ENCODE peak calls at places on chromosome 11, in seven cellular contexts. I is astrocyte, X is HepG2, Y is hepatocyte, P is neural progenitor cell, L is H1, D is DND-41. T is an unnamed sample. For H4K20me1 and H3K4me1, the result is how much of the 10 kb centered on the place peaks cover.

GRCh38 chr11:7332962-7333361 is 81.3 kb downstream of the SYT9 start:
- DNase-seq in I (no peak), X (no peak), Y (no peak), P (no peak), L (no peak), D (no peak), T (no peak)

GRCh38 chr11:46353706-46354105 is 6.4 kb downstream of the DGKZ start:
- DNase-seq in I (no peak), X (no peak), Y (no peak), P (no peak), L (no peak), D (peak), T (no peak)

GRCh38 chr11:8249482-8249881 is 14.2 kb downstream of the LMO1 start:
- DNase-seq in I (no peak), X (no peak), Y (no peak), P (no peak), L (no peak), D (no peak), T (no peak)

GRCh38 chr11:18111005-18111404 is 5.1 kb upstream of the SAAL1 start:
- DNase-seq in I (no peak), X (no peak), Y (no peak), P (peak), L (no peak), D (no peak), T (no peak)

GRCh38 chr11:117872962-117873827 is 3.3 kb downstream of the FXYD6 start:
- DNase-seq in I (no peak), X (no peak), Y (no peak), P (no peak), L (no peak), D (peak), T (no peak)

GRCh38 chr11:32006799-32007388 is 84.0 kb upstream of the RCN1 start:
- DNase-seq in I (peak), X (peak), Y (peak), P (peak), L (no peak), D (peak), T (peak)

GRCh38 chr11:126101241-126101929 is 38.7 kb upstream of the CDON start:
- DNase-seq in I (no peak), X (no peak), Y (no peak), P (peak), L (no peak), D (no peak), T (peak)

GRCh38 chr11:61152816-61153592 is 8.2 kb downstream of the VPS37C start:
- DNase-seq in I (peak), X (no peak), Y (no peak), P (no peak), L (no peak), D (no peak), T (peak)

GRCh38 chr11:35085766-35086165 is 53.2 kb upstream of the CD44 start:
- DNase-seq in I (no peak), X (no peak), Y (no peak), P (no peak), L (no peak), D (no peak), T (no peak)

GRCh38 chr11:36195496-36196346 is 93.5 kb downstream of the COMMD9 start:
- DNase-seq in I (no peak), X (no peak), Y (peak), P (no peak), L (no peak), D (no peak), T (no peak)

GRCh38 chr11:68347841-68348240 is 35.5 kb downstream of the LRP5 start:
- DNase-seq in I (no peak), X (no peak), Y (no peak), P (no peak), L (no peak), D (no peak), T (no peak)

GRCh38 chr11:34495239-34495723 is 18.3 kb downstream of the ELF5 start:
- DNase-seq in I (no peak), X (no peak), Y (no peak), P (no peak), L (no peak), D (no peak), T (no peak)

GRCh38 chr11:82872377-82873150 is 27.7 kb downstream of the PRCP start:
- DNase-seq in I (no peak), X (no peak), Y (no peak), P (peak), L (no peak), D (no peak), T (peak)

GRCh38 chr11:72971611-72972010 is 157.4 kb downstream of the ATG16L2 start:
- DNase-seq in I (no peak), X (no peak), Y (no peak), P (no peak), L (no peak), D (no peak), T (no peak)

GRCh38 chr11:61126266-61126665 is 24.0 kb downstream of the CD5 start:
- DNase-seq in I (no peak), X (no peak), Y (no peak), P (peak), L (no peak), D (no peak), T (no peak)

GRCh38 chr11:62787005-62787759 is at the start of gene TMEM179B:
- DNase-seq in I (peak), X (peak), Y (peak), P (peak), L (peak), D (peak), T (peak)

GRCh38 chr11:86442420-86442819 is 67.7 kb downstream of the CCDC81 start:
- DNase-seq in I (peak), X (no peak), Y (no peak), P (no peak), L (no peak), D (no peak), T (no peak)

GRCh38 chr11:16773981-16774710 is 35.7 kb downstream of the C11orf58 start:
- DNase-seq in I (no peak), X (no peak), Y (no peak), P (no peak), L (no peak), D (no peak), T (no peak)

GRCh38 chr11:75920886-75921285 is 105.9 kb downstream of the UVRAG start:
- DNase-seq in I (no peak), X (no peak), Y (no peak), P (no peak), L (no peak), D (no peak), T (no peak)
- H4K20me1 ChIP-seq in I (under half), X (under half), Y (under half), P (under half), L (under half), D (under half), T (under half)

DNA sequence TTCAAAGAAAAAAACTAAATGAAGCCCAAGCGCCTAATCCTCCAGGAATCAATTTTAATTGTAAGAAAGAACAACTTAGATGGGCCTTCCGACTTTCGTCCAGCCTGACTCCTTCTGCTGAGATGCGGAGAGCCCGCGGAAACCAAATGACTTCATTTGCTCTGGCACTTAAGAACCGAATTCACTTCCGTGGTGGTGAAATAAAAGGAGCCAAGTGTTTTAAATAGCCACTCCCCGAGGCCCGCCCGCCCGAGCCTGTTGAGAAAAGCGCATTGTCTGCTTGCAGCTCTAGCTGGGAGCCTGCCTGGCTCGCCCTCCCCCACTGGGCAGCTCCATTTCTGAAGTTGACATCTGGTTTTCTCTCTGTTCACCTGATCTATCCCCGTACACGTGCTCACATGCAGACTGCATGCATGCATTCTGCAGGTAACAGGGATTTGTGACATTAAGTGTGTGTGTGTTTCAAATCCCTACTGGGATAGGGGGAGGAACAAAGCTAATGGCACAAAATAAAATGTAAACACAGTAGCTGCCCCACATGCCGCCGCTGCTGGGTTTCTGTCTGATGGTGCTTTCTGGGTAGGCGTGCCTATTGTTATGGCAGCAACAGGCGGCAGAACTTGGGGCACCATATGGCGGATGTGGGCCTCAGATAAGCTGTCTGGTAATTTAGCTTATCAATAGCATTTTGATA is 6.2 kb downstream of the TEAD1 start:
- DNase-seq in I (peak), X (peak), Y (peak), P (peak), L (peak), D (no peak), T (peak)
- H3K4me1 ChIP-seq in I (half or more), X (half or more), Y (half or more), P (half or more), L (under half), D (under half), T (half or more)

GRCh38 chr11:64379817-64380709 is 21.1 kb downstream of the RPS6KA4 start:
- DNase-seq in I (no peak), X (no peak), Y (no peak), P (no peak), L (no peak), D (no peak), T (no peak)
- TF ChIP-seq EZH2 in I (no peak), X (no peak), Y (no peak), P (no peak), L (no peak), D (no peak), T (no peak)

DNA sequence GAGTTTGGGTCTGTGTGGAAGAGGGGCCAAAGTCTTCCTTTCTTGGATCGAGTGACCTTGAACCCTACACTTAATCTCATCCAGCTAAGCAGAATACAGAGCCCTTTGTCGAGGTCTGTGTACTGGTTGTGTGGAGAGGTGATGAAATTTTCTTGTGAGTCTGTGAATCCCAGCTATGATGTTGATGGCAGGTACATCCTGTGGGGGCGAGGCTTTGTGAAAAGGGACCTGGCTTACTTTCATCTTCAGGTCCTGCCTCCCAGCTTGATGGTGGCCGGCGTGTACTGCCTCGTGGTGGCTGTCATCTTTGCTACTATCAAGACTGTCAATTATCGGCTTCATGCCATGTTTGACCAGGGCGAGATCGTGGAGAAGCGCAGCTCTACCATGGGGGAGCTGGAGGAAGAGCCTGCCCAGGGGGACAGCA is 1.0 kb downstream of the PCNX3 start:
- DNase-seq in I (no peak), X (peak), Y (no peak), P (no peak), L (no peak), D (no peak), T (no peak)
- H4K20me1 ChIP-seq in I (under half), X (under half), Y (under half), P (under half), L (under half), D (half or more), T (under half)

T was measured in PC-9.